ENCODE peak calls at places on chromosomes 5 and 9, in seven cellular contexts. L is endothelial cell, M is BE2C, D is lung, X is heart right ventricle, C is HFF-Myc, J is fibroblast of mammary gland. F is an unnamed sample.

GRCh38 chr9:37559125-37559524 is 17.1 kb downstream of the FBXO10 start:
- DNase-seq in L (no peak), M (no peak), D (no peak), X (no peak), C (no peak), J (no peak), F (no peak)

GRCh38 chr5:59021837-59022514 is 439.1 kb downstream of the RAB3C start:
- DNase-seq in L (no peak), M (peak; percentile 32), D (peak; percentile 42), X (peak; percentile 51), C (no peak), J (no peak), F (no peak)

GRCh38 chr5:141875795-141876627 is 2.2 kb downstream of the PCDH1 start:
- DNase-seq in L (no peak), M (peak; percentile 50), D (no peak), X (peak; percentile 39), C (no peak), J (no peak), F (no peak)

GRCh38 chr5:130099001-130099400 is 194.7 kb downstream of the CHSY3 start:
- DNase-seq in L (no peak), M (no peak), D (no peak), X (no peak), C (no peak), J (no peak), F (no peak)

GRCh38 chr5:150535611-150536010 is 27.7 kb downstream of the NDST1 start:
- DNase-seq in L (no peak), M (no peak), D (no peak), X (no peak), C (no peak), J (no peak), F (no peak)

GRCh38 chr9:116686135-116686534 is 970 bp upstream of the TRIM32 start:
- DNase-seq in L (no peak), M (no peak), D (no peak), X (no peak), C (no peak), J (no peak), F (no peak)

GRCh38 chr9:103183569-103184191 is 188.5 kb downstream of the CYLC2 start:
- DNase-seq in L (no peak), M (peak; percentile 88), D (no peak), X (no peak), C (no peak), J (peak; percentile 16), F (no peak)

GRCh38 chr9:36150529-36151305 is 14.2 kb downstream of the GLIPR2 start:
- DNase-seq in L (no peak), M (no peak), D (no peak), X (no peak), C (no peak), J (peak; percentile 64), F (no peak)

GRCh38 chr5:123088031-123088805 is 823 bp upstream of the PRDM6 start:
- DNase-seq in L (peak; percentile 27), M (no peak), D (no peak), X (no peak), C (no peak), J (no peak), F (no peak)

GRCh38 chr5:55634204-55634785 is 77.8 kb downstream of the SLC38A9 start:
- DNase-seq in L (no peak), M (no peak), D (no peak), X (no peak), C (no peak), J (peak; percentile 77), F (no peak)

GRCh38 chr5:115616492-115616891 is 9.3 kb downstream of the TMED7 start:
- DNase-seq in L (no peak), M (no peak), D (no peak), X (no peak), C (no peak), J (no peak), F (no peak)

GRCh38 chr5:151556808-151557207 is 34.3 kb downstream of the FAT2 start:
- DNase-seq in L (no peak), M (no peak), D (no peak), X (no peak), C (no peak), J (no peak), F (no peak)

GRCh38 chr5:98110791-98111190 is 662.7 kb upstream of the RGMB start:
- DNase-seq in L (no peak), M (no peak), D (no peak), X (no peak), C (no peak), J (peak; percentile 17), F (no peak)

GRCh38 chr5:88889165-88890069 is 6.4 kb upstream of the MEF2C start:
- DNase-seq in L (peak; percentile 49), M (no peak), D (peak; percentile 61), X (peak; percentile 71), C (no peak), J (peak; percentile 34), F (peak; percentile 59)

GRCh38 chr9:134445000-134445399 is 118.7 kb downstream of the RXRA start:
- DNase-seq in L (no peak), M (no peak), D (no peak), X (no peak), C (no peak), J (no peak), F (no peak)

GRCh38 chr5:176875783-176876505 is 23.2 kb downstream of the HK3 start:
- DNase-seq in L (no peak), M (no peak), D (no peak), X (no peak), C (no peak), J (no peak), F (no peak)

GRCh38 chr5:176877793-176878331 is 21.3 kb downstream of the HK3 start:
- DNase-seq in L (no peak), M (no peak), D (no peak), X (no peak), C (no peak), J (no peak), F (no peak)

GRCh38 chr5:176878463-176878862 is 20.7 kb downstream of the HK3 start:
- DNase-seq in L (no peak), M (no peak), D (no peak), X (no peak), C (no peak), J (no peak), F (no peak)

GRCh38 chr5:176875014-176875550 is 24.1 kb downstream of the HK3 start:
- DNase-seq in L (no peak), M (peak; percentile 44), D (no peak), X (no peak), C (no peak), J (no peak), F (no peak)

DNA sequence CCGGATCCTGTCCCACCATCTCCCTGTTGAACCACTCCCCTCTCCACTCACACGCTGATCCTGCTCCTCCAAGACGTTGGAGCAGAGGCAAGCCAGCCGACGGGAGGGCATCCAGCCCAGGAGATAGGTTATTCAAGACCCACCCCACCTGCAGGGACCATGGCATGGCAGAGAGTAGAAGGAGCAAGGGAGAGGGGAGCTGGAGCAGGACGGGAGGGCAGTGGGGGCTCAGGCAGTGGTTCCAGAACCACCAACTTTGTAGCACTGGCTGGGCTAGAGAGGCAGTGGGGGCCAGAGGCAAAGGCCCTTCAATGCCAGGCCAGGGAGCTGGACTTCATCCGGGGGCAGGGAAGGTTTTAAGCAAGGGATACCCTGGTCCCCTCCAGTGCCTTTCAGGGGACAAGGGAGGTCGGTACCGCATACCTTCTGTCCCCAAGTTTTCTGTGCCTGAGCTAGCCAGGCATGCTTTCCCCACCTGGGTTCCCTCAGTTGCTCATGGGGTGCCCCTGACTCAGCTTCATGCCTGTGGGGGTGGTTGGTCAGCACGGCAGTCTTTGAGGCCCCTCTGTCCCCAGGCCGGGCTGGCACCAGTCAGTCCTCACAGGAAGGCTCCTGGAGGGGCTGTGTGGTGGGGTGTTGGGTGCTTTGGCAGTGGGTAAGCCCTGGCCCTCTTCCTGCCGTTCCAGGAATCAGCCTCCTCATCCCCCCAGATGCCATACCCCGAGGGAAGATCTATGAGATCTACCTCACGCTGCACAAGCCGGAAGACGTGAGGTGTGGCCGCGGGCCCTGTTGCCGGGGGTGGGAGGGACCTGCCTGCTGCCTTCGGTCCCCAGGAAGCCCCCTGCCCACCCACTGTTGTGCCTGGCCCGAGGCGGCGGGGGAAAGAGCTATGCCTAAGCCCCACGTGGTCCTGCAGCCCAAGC is 22.4 kb downstream of the HK3 start:
- DNase-seq in L (no peak), M (no peak), D (no peak), X (no peak), C (no peak), J (no peak), F (no peak)
- TF ChIP-seq CTCF in L (no peak), M (no peak), D (no peak), X (no peak), C (no peak), J (no peak), F (no peak)

GRCh38 chr5:145903113-145903512 is 30.3 kb upstream of the GRXCR2 start:
- DNase-seq in L (no peak), M (no peak), D (no peak), X (no peak), C (no peak), J (no peak), F (no peak)
- TF ChIP-seq CTCF in L (peak; percentile 65), M (peak; percentile 17), D (no peak), X (no peak), C (peak; percentile 30), J (peak; percentile 23), F (no peak)

GRCh38 chr5:176408590-176408989 is 7.7 kb downstream of the CLTB start:
- DNase-seq in L (no peak), M (no peak), D (no peak), X (no peak), C (no peak), J (no peak), F (no peak)

GRCh38 chr5:176409765-176410164 is 6.6 kb downstream of the CLTB start:
- DNase-seq in L (no peak), M (no peak), D (no peak), X (no peak), C (no peak), J (no peak), F (no peak)

GRCh38 chr5:176413255-176413565 is 3.1 kb downstream of the CLTB start:
- DNase-seq in L (no peak), M (no peak), D (no peak), X (peak; percentile 40), C (no peak), J (peak; percentile 56), F (no peak)

GRCh38 chr5:176412517-176413254 is 3.7 kb downstream of the CLTB start:
- DNase-seq in L (no peak), M (no peak), D (no peak), X (no peak), C (no peak), J (no peak), F (no peak)

DNA sequence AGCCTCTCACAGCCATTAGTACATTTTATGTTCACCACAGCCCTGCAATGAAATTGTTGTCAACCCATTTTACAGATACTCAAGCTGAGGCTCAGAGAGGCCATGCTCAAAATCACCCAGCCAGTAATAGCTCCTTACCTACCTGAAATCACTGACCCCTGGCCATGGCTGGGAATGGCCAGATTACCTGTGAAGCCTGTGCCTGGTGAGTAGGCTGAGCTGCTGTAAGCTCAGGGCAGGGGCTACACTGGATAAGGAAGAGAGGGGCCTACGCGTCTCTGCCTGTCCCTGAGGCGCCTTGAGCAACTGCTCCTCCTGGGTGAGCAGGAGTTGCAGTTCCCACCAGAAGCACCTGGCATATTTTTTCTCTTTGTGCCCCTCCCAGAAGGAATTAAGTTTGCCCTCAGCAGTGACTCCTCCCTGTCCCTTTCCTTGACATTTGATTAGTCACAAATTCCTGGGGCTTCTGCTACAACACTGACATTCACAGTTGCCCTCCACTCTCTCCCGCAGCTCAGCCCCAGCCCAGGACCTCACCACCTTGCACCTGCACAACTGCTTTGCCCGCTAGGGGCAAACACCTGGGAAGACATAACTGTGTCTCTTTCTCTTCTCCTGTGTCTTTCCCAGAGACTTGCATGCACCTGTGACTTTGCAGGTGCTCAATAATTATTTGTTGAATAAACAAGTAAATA is 5.7 kb downstream of the CLTB start:
- DNase-seq in L (no peak), M (no peak), D (no peak), X (no peak), C (no peak), J (no peak), F (no peak)
- TF ChIP-seq CTCF in L (no peak), M (no peak), D (no peak), X (no peak), C (no peak), J (no peak), F (no peak)

GRCh38 chr5:77366717-77367500 is 125.2 kb downstream of the WDR41 start:
- DNase-seq in L (no peak), M (peak; percentile 44), D (no peak), X (no peak), C (no peak), J (no peak), F (no peak)
- TF ChIP-seq CTCF in L (no peak), M (peak; percentile 40), D (no peak), X (no peak), C (no peak), J (no peak), F (no peak)